ENCODE peak calls at places on chromosomes 16 and 17, in ten cellular contexts. V is iPS DF 6.9, I is ELR, W is germinal center, S is PC-9, K is IMR-90, L is spleen, X is aorta, D is left colon, G is left ventricle myocardium inferior. F is an unnamed sample.

GRCh38 chr16:569445-570254 is at the start of gene PIGQ:
- DNase-seq in G (peak; percentile 71), X (peak; percentile 84), K (peak; percentile 35), I (peak; percentile 68), S (no peak), L (peak; percentile 92), V (no peak), W (peak; percentile 81), D (peak; percentile 73), F (peak; percentile 79)

GRCh38 chr17:78257810-78258322 is 26.4 kb downstream of the TMEM235 start:
- DNase-seq in D (no peak), I (no peak), X (peak; percentile 66), V (no peak), W (no peak), S (no peak), G (peak; percentile 46), K (peak; percentile 13), L (peak; percentile 91), F (no peak)

GRCh38 chr17:8226536-8227237 is 16.3 kb upstream of the AURKB start:
- DNase-seq in X (peak; percentile 81), K (peak; percentile 91), G (peak; percentile 52), W (peak; percentile 24), V (no peak), I (peak; percentile 93), L (peak; percentile 76), S (no peak), D (peak; percentile 77), F (peak; percentile 78)

GRCh38 chr16:86531641-86532525 is 21.6 kb downstream of the FOXF1 start:
- DNase-seq in S (no peak), W (no peak), X (no peak), K (no peak), V (no peak), I (no peak), L (no peak), D (no peak), G (no peak), F (no peak)

GRCh38 chr16:1291576-1291974 is 17.9 kb upstream of the UBE2I start:
- DNase-seq in K (no peak), W (no peak), L (no peak), G (no peak), V (no peak), S (no peak), D (no peak), X (no peak), I (no peak), F (no peak)

GRCh38 chr17:34758747-34759146 is 179.4 kb downstream of the TMEM132E start:
- DNase-seq in G (no peak), K (no peak), L (no peak), V (no peak), I (no peak), X (no peak), D (no peak), S (no peak), W (no peak), F (no peak)

GRCh38 chr16:22278841-22279240 is 18.4 kb upstream of the POLR3E start:
- DNase-seq in D (no peak), X (no peak), W (no peak), L (no peak), I (no peak), K (no peak), G (no peak), V (no peak), S (no peak), F (no peak)

GRCh38 chr16:22638393-22639206 is 127.9 kb downstream of the NPIPB5 start:
- DNase-seq in I (peak; percentile 75), W (no peak), K (no peak), L (no peak), X (no peak), G (no peak), S (peak; percentile 91), V (no peak), D (no peak), F (no peak)

GRCh38 chr17:13306310-13306962 is 288.6 kb upstream of the ELAC2 start:
- DNase-seq in D (no peak), G (no peak), X (no peak), K (peak; percentile 84), L (no peak), W (no peak), I (peak; percentile 86), S (no peak), V (peak; percentile 68), F (peak; percentile 54)

GRCh38 chr16:67415872-67416793 is at the start of gene ZDHHC1:
- DNase-seq in K (peak; percentile 61), W (peak; percentile 62), D (peak; percentile 74), I (peak; percentile 76), V (no peak), X (peak; percentile 82), S (no peak), L (peak; percentile 92), G (peak; percentile 76), F (peak; percentile 73)

GRCh38 chr16:85810742-85811115 is 11.2 kb downstream of the COX4I1 start:
- DNase-seq in D (no peak), S (no peak), W (no peak), G (no peak), K (no peak), X (no peak), V (no peak), L (no peak), I (no peak), F (no peak)

GRCh38 chr16:79593754-79594153 is 6.8 kb downstream of the MAF start:
- DNase-seq in K (no peak), I (no peak), S (no peak), D (no peak), X (no peak), L (no peak), V (no peak), G (no peak), W (no peak), F (no peak)

GRCh38 chr16:84768061-84768797 is 51.6 kb upstream of the CRISPLD2 start:
- DNase-seq in L (no peak), S (no peak), D (no peak), V (no peak), X (no peak), W (no peak), K (no peak), G (no peak), I (no peak), F (no peak)

GRCh38 chr16:49312389-49312990 is 30.9 kb upstream of the CBLN1 start:
- DNase-seq in D (no peak), K (no peak), L (no peak), X (no peak), V (no peak), I (no peak), W (no peak), G (no peak), S (no peak), F (no peak)

GRCh38 chr17:82458885-82459424 is 414 bp downstream of the NARF start:
- DNase-seq in G (no peak), S (no peak), V (no peak), I (peak; percentile 57), X (peak; percentile 74), W (no peak), L (no peak), K (peak; percentile 19), D (no peak), F (peak; percentile 40)

GRCh38 chr16:66299349-66299748 is 67.1 kb upstream of the CDH5 start:
- DNase-seq in I (no peak), X (no peak), V (no peak), S (no peak), K (no peak), D (no peak), W (no peak), L (no peak), G (no peak), F (no peak)

GRCh38 chr16:563072-563644 is 3.0 kb downstream of the PRR35 start:
- DNase-seq in D (no peak), W (no peak), G (no peak), I (no peak), V (no peak), K (no peak), S (no peak), X (no peak), L (no peak), F (no peak)

GRCh38 chr16:66924527-66925321 is 611 bp downstream of the RRAD start:
- DNase-seq in X (no peak), V (no peak), G (peak; percentile 56), W (peak; percentile 69), I (peak; percentile 37), K (no peak), D (peak; percentile 70), L (no peak), S (no peak), F (peak; percentile 71)

GRCh38 chr17:15456972-15457722 is 10.3 kb downstream of the CDRT4 start:
- DNase-seq in I (peak; percentile 54), W (no peak), S (no peak), K (peak; percentile 84), D (no peak), G (peak; percentile 59), V (no peak), L (no peak), X (peak; percentile 71), F (no peak)

F was measured in mucosa of descending colon.